ENCODE peak calls at places on chromosome X, in four cellular contexts. S is Calu3, W is Panc1, Z is GM12865. C is an unnamed sample.

GRCh38 chrX:68273887-68274286 is 159.4 kb downstream of the OPHN1 start:
- DNase-seq in S (no peak), W (no peak), Z (no peak), C (peak; percentile 32)

GRCh38 chrX:14062524-14062923 is 32.8 kb upstream of the GEMIN8 start:
- DNase-seq in S (no peak), W (no peak), Z (no peak), C (no peak)

GRCh38 chrX:154815274-154815818 is 10.1 kb upstream of the MPP1 start:
- DNase-seq in S (no peak), W (no peak), Z (no peak), C (no peak)

GRCh38 chrX:129649268-129650182 is 5.2 kb downstream of the APLN start:
- DNase-seq in S (no peak), W (no peak), Z (no peak), C (no peak)

GRCh38 chrX:37627602-37628001 is 56.1 kb downstream of the LANCL3 start:
- DNase-seq in S (no peak), W (no peak), Z (no peak), C (peak; percentile 23)

GRCh38 chrX:17104433-17104832 is 158.0 kb downstream of the REPS2 start:
- DNase-seq in S (no peak), W (no peak), Z (no peak), C (no peak)

GRCh38 chrX:120244735-120245498 is 5.7 kb upstream of the ZBTB33 start:
- DNase-seq in S (peak; percentile 74), W (peak; percentile 62), Z (peak; percentile 83), C (peak; percentile 82)

GRCh38 chrX:13398073-13398823 is 78.4 kb upstream of the ATXN3L start:
- DNase-seq in S (peak; percentile 86), W (peak; percentile 84), Z (no peak), C (peak; percentile 98)

GRCh38 chrX:67723580-67724351 is 179.9 kb downstream of the AR start:
- DNase-seq in S (no peak), W (no peak), Z (no peak), C (no peak)

GRCh38 chrX:19747672-19748610 is 139.5 kb downstream of the SH3KBP1 start:
- DNase-seq in S (no peak), W (no peak), Z (peak; percentile 86), C (no peak)

GRCh38 chrX:22577181-22577580 is 304.5 kb downstream of the CBLL2 start:
- DNase-seq in S (no peak), W (peak; percentile 25), Z (no peak), C (peak; percentile 36)

GRCh38 chrX:77704881-77705280 is 81.1 kb downstream of the ATRX start:
- DNase-seq in S (no peak), W (no peak), Z (no peak), C (no peak)

GRCh38 chrX:24355095-24355494 is 5.3 kb upstream of the SUPT20HL1 start:
- DNase-seq in S (no peak), W (no peak), Z (no peak), C (no peak)

GRCh38 chrX:39242187-39242586 is 440.9 kb downstream of the MID1IP1 start:
- DNase-seq in S (peak; percentile 54), W (no peak), Z (peak; percentile 55), C (peak; percentile 51)

DNA sequence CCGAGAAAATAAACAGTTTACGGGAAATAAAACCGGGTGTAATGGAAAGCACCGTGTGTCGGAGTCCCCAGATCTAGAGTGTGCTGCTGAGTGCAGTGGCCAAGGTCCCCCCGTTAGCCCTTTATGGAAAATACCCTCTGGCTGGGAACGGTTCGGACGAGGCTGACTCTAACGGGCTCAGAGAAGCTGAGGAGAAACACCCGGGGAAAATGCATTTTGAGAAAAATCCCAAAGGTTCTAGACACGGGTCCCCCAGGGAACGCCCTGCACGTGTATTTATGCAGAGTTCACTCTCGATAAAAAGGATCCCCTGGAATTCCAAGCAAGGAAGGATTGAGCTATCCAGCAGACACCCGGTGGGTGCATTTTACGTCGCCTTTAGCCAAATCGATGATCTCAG is 177.2 kb downstream of the CRLF2 start:
- DNase-seq in S (no peak), W (no peak), Z (no peak), C (no peak)
- TF ChIP-seq CTCF in S (no peak), W (no peak), Z (no peak), C (no peak)

DNA sequence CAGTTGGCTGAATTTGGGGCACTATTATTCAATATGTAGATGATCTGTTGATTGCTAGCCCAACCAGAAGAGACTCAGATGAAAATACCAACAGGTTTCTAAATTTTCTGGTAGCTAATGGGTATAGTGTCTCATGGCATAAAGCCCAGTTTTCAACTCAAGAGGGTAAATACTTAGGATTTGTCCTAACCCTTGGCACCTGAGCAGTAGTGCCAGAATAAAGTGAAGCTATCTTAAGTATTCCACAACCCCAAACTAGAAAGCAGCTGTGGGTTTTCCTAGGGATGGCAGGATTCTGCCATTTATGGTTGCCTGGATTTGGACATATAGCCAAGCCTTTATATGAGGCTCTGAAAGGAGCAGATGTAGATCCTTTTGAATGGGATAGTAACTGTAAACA is 119.0 kb downstream of the AGTR2 start:
- DNase-seq in S (no peak), W (no peak), Z (no peak), C (no peak)
- TF ChIP-seq CTCF in S (no peak), W (no peak), Z (no peak), C (no peak)

GRCh38 chrX:137926090-137926489 is 360.2 kb downstream of the ZIC3 start:
- DNase-seq in S (no peak), W (peak; percentile 2), Z (peak; percentile 1), C (peak; percentile 30)
- TF ChIP-seq CTCF in S (no peak), W (peak; percentile 51), Z (no peak), C (peak; percentile 31)

GRCh38 chrX:135477576-135477975 is 42.9 kb upstream of the INTS6L start:
- DNase-seq in S (peak; percentile 65), W (peak; percentile 15), Z (peak; percentile 42), C (peak; percentile 85)
- TF ChIP-seq CTCF in S (no peak), W (peak; percentile 64), Z (peak; percentile 39), C (peak; percentile 45)

GRCh38 chrX:107978707-107979307 is 3.4 kb downstream of the TEX13B start:
- DNase-seq in S (peak; percentile 15), W (no peak), Z (peak; percentile 13), C (peak; percentile 59)
- TF ChIP-seq CTCF in S (peak; percentile 40), W (peak; percentile 82), Z (peak; percentile 26), C (peak; percentile 61)

GRCh38 chrX:108245462-108245861 is 153.9 kb downstream of the ATG4A start:
- DNase-seq in S (no peak), W (no peak), Z (peak; percentile 1), C (peak; percentile 13)
- TF ChIP-seq CTCF in S (no peak), W (peak; percentile 28), Z (no peak), C (no peak)

GRCh38 chrX:140510306-140510676 is 5.4 kb upstream of the SOX3 start:
- DNase-seq in S (no peak), W (no peak), Z (no peak), C (no peak)
- TF ChIP-seq CTCF in S (no peak), W (no peak), Z (no peak), C (no peak)

GRCh38 chrX:130714135-130714534 is 188.9 kb downstream of the ENOX2 start:
- DNase-seq in S (no peak), W (no peak), Z (no peak), C (no peak)
- TF ChIP-seq CTCF in S (no peak), W (no peak), Z (no peak), C (no peak)

GRCh38 chrX:130725519-130725918 is 177.5 kb downstream of the ENOX2 start:
- DNase-seq in S (no peak), W (no peak), Z (no peak), C (no peak)
- TF ChIP-seq CTCF in S (no peak), W (no peak), Z (no peak), C (no peak)

GRCh38 chrX:8728932-8729331 is 3.0 kb downstream of the ANOS1 start:
- DNase-seq in S (no peak), W (no peak), Z (no peak), C (peak; percentile 19)

GRCh38 chrX:8726031-8726652 is 5.8 kb downstream of the ANOS1 start:
- DNase-seq in S (no peak), W (no peak), Z (no peak), C (peak; percentile 43)

GRCh38 chrX:8721536-8721935 is 10.4 kb downstream of the ANOS1 start:
- DNase-seq in S (no peak), W (no peak), Z (no peak), C (no peak)

GRCh38 chrX:8724176-8724757 is 7.7 kb downstream of the ANOS1 start:
- DNase-seq in S (no peak), W (no peak), Z (no peak), C (no peak)
- TF ChIP-seq CTCF in S (no peak), W (no peak), Z (no peak), C (no peak)